ENCODE peak calls at places on chromosomes 5 and 9, in four cellular contexts. X, P, H and R are unnamed samples.

GRCh38 chr5:115360036-115360685 is 63.7 kb upstream of the CCDC112 start:
- DNase-seq in P (no peak), H (no peak), X (no peak), R (peak)

GRCh38 chr9:126693428-126693931 is 79.8 kb downstream of the LMX1B start:
- DNase-seq in P (no peak), H (no peak), X (no peak), R (no peak)

GRCh38 chr5:116944171-116944570 is 369.5 kb upstream of the SEMA6A start:
- DNase-seq in X (no peak), P (no peak), H (no peak), R (no peak)

GRCh38 chr9:128685636-128686489 is 3.2 kb upstream of the SET start:
- DNase-seq in P (no peak), H (no peak), X (no peak), R (no peak)

GRCh38 chr5:35947085-35947484 is 8.7 kb upstream of the CAPSL start:
- DNase-seq in P (no peak), X (no peak), H (no peak), R (no peak)

GRCh38 chr9:116998305-116998704 is 311.2 kb downstream of the TRIM32 start:
- DNase-seq in H (no peak), X (no peak), P (no peak), R (peak)

GRCh38 chr9:127742435-127743088 is 7.5 kb upstream of the TOR2A start:
- DNase-seq in X (no peak), H (no peak), P (peak), R (peak)

GRCh38 chr5:140113180-140113698 is 670 bp upstream of the PURA start:
- DNase-seq in X (no peak), P (peak), H (peak), R (no peak)

GRCh38 chr5:83450183-83450839 is 21.2 kb upstream of the VCAN start:
- DNase-seq in X (no peak), P (no peak), H (peak), R (no peak)

GRCh38 chr5:128559300-128560297 is 21.6 kb upstream of the FBN2 start:
- DNase-seq in H (no peak), P (no peak), X (no peak), R (peak)

GRCh38 chr5:92694067-92694466 is 887.0 kb downstream of the NR2F1-AS1 start:
- DNase-seq in P (no peak), X (no peak), H (no peak), R (no peak)

GRCh38 chr5:94522099-94522498 is 96.3 kb downstream of the KIAA0825 start:
- DNase-seq in P (no peak), H (no peak), X (no peak), R (peak)

GRCh38 chr5:11584008-11584407 is 320.2 kb downstream of the CTNND2 start:
- DNase-seq in H (no peak), X (no peak), P (no peak), R (no peak)

GRCh38 chr9:108933231-108933630 is 693 bp downstream of the ELP1 start:
- DNase-seq in P (no peak), X (no peak), H (peak), R (peak)

GRCh38 chr5:4570047-4571015 is 569.8 kb upstream of the ADAMTS16 start:
- DNase-seq in P (no peak), X (no peak), H (no peak), R (no peak)

GRCh38 chr5:1299961-1300360 is 5.1 kb upstream of the TERT start:
- DNase-seq in H (no peak), X (no peak), P (no peak), R (no peak)

GRCh38 chr5:71703941-71704340 is 15.1 kb upstream of the CARTPT start:
- DNase-seq in P (no peak), X (no peak), H (no peak), R (no peak)

GRCh38 chr5:143315929-143316328 is 87.6 kb downstream of the NR3C1 start:
- DNase-seq in X (no peak), P (no peak), H (no peak), R (no peak)

GRCh38 chr5:149002053-149002452 is 60.8 kb downstream of the SH3TC2 start:
- DNase-seq in X (no peak), H (peak), P (no peak), R (peak)

GRCh38 chr5:78903936-78904335 is 81.2 kb downstream of the ARSB start:
- DNase-seq in X (no peak), P (no peak), H (peak), R (peak)

GRCh38 chr5:3736466-3736865 is 140.8 kb downstream of the IRX1 start:
- DNase-seq in X (no peak), P (no peak), H (no peak), R (no peak)

GRCh38 chr5:153601377-153601776 is 110.9 kb downstream of the GRIA1 start:
- DNase-seq in P (no peak), H (no peak), X (peak), R (no peak)

GRCh38 chr9:21506910-21507795 is 25.0 kb upstream of the IFNE start:
- DNase-seq in H (peak), P (no peak), X (no peak), R (peak)

GRCh38 chr9:114837923-114838322 is 32.1 kb upstream of the TNFSF15 start:
- DNase-seq in P (no peak), X (no peak), H (no peak), R (peak)

GRCh38 chr9:133813749-133814585 is 75.8 kb upstream of the SARDH start:
- DNase-seq in H (no peak), X (no peak), P (no peak), R (peak)

GRCh38 chr9:88852794-88853193 is 138.5 kb upstream of the S1PR3 start:
- DNase-seq in X (no peak), H (peak), P (peak), R (peak)

GRCh38 chr5:133818031-133818431 is 150.4 kb downstream of the C5orf15 start:
- DNase-seq in H (no peak), P (no peak), X (no peak), R (peak)

GRCh38 chr9:14535161-14535930 is 157.9 kb downstream of the ZDHHC21 start:
- DNase-seq in P (no peak), H (no peak), X (no peak), R (no peak)
- TF ChIP-seq FOS in P (no peak), H (no peak), X (no peak), R (no peak)

GRCh38 chr9:92642041-92642451 is 27.9 kb downstream of the IPPK start:
- DNase-seq in P (no peak), H (no peak), X (no peak), R (no peak)

GRCh38 chr9:92645041-92645440 is 24.9 kb downstream of the IPPK start:
- DNase-seq in P (no peak), X (no peak), H (no peak), R (no peak)

GRCh38 chr9:92642599-92642998 is 27.3 kb downstream of the IPPK start:
- DNase-seq in H (no peak), X (no peak), P (no peak), R (no peak)

GRCh38 chr9:92641092-92641809 is 28.7 kb downstream of the IPPK start:
- DNase-seq in X (no peak), P (no peak), H (no peak), R (no peak)

GRCh38 chr9:92644278-92644677 is 25.7 kb downstream of the IPPK start:
- DNase-seq in H (no peak), P (no peak), X (no peak), R (no peak)
- H2AFZ ChIP-seq in H (no peak), P (no peak), X (no peak), R (no peak)

GRCh38 chr9:137275937-137276756 is 1.4 kb upstream of the TOR4A start:
- DNase-seq in X (no peak), P (no peak), H (no peak), R (no peak)

GRCh38 chr9:137278061-137278912 is 761 bp downstream of the TOR4A start:
- DNase-seq in X (no peak), H (no peak), P (peak), R (no peak)

GRCh38 chr9:137275203-137275936 is 2.2 kb upstream of the TOR4A start:
- DNase-seq in H (no peak), X (no peak), P (no peak), R (no peak)

GRCh38 chr9:137277329-137278041 is at the start of gene TOR4A:
- DNase-seq in X (peak), P (peak), H (peak), R (peak)

DNA sequence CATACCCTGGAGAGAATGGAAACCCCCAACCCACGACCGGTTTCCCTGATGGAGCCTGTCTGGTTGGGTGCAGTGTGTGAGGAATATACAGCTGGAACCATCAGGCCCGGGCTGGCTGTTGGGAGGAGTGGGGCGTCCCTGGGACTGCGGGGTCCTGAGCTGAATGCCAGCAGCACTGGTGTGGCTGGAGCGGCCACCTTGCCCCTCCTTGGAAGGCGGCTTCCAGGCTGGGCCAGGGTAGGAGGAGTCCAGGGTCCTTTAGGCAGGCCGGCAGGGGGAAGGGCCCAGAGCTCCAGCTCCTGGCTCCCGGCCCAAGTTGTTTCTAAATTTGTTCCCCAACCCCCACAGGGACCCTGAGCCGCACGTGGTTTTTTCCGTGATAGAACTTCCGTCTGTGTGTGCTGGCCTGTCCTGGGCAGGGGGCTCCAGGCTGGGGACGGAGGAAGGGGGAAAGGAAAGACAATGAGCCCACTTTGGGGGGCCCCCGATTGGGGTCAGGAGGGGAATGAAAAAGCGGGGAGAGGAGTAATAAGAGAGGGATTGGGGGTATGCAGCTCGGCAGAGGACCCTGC is 683 bp upstream of the TOR4A start:
- DNase-seq in P (peak), X (no peak), H (peak), R (peak)
- TF ChIP-seq FOS in P (no peak), X (no peak), H (no peak), R (no peak)

DNA sequence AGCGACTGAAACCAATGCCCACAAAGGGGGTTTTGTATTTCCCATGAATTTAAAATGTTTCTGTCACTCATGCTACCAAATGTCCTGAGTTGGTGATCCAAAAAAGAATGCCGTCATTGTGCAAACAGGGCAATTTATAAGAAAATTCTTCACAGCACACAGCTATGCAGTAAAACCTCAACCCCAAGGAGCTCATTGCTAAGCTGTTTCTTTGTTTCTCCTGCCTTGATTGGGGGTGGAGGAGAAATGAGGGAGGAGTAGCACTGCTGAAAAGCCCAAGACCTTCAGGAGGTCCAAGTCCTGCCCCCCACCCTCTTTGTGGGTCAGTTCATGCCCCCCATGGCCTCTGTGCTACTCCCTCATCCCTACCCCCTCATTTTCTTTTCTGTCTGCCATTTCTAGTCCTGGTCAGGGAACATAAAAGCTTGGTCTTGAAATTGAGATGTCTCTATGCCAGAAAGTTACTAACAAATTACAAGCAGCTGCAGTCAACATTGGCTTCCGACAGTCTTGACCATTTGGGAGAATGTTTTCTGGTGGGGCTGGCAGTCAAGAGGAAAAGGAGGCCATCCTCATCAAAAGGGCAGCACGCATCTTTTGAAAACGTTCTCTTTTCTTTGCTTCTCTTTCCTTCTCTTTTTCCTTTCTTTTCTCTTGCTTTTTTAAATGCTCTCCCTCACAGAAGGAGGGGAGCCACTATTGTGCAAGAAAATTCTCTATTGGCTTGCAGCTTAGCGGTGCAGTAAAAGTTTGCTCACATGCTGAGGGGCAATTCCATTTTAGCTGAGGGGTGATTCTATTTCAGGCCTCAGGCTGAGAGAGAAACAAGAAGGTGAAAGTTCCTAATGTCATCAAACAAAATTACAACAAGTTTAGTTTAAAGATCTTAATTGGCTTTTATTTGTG is 133.4 kb downstream of the GCNT1 start:
- DNase-seq in H (no peak), X (no peak), P (no peak), R (no peak)
- H2AFZ ChIP-seq in H (no peak), X (no peak), P (no peak), R (no peak)

GRCh38 chr9:136949817-136950655 is 2.0 kb upstream of the LCN12 start:
- DNase-seq in P (peak), H (peak), X (peak), R (peak)

GRCh38 chr9:136952876-136953770 is 1.1 kb downstream of the LCN12 start:
- DNase-seq in X (no peak), P (no peak), H (no peak), R (no peak)

GRCh38 chr9:136950656-136951030 is 1.4 kb upstream of the LCN12 start:
- DNase-seq in X (no peak), H (no peak), P (no peak), R (no peak)

GRCh38 chr9:136952354-136952855 is 332 bp downstream of the LCN12 start:
- DNase-seq in P (no peak), X (no peak), H (no peak), R (no peak)

GRCh38 chr9:136951541-136952353 is at the start of gene LCN12:
- DNase-seq in H (no peak), X (no peak), P (no peak), R (no peak)
- TF ChIP-seq FOS in H (no peak), X (no peak), P (no peak), R (no peak)

GRCh38 chr5:59496524-59497134 is 396.9 kb downstream of the PDE4D start:
- DNase-seq in X (no peak), H (peak), P (peak), R (peak)
- H2AFZ ChIP-seq in X (no peak), H (no peak), P (no peak), R (no peak)

GRCh38 chr5:98206566-98206965 is 566.9 kb upstream of the RGMB start:
- DNase-seq in P (no peak), X (no peak), H (no peak), R (no peak)

GRCh38 chr5:98205691-98206461 is 567.6 kb upstream of the RGMB start:
- DNase-seq in X (no peak), P (no peak), H (no peak), R (peak)

GRCh38 chr5:98214240-98215051 is 559.0 kb upstream of the RGMB start:
- DNase-seq in H (no peak), X (no peak), P (no peak), R (peak)

DNA sequence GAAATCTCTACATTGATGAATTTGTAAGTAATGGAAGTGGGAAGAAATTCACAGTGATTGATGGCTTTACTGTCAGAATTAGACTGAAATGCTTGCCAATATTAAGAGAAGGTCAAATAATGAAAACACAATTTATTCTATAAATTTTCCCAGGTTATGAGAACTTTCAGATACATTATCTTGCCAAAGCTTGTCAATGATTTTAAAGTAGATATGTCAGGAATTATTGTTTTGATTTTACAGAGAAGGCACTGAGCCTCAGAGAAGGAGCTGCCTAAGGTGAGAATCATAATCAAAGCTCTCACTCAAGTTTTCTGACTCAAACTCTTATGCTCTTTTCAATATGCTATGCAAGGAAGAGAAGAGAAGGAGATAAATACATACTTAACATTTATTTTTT is 564.0 kb upstream of the RGMB start:
- DNase-seq in H (no peak), P (no peak), X (no peak), R (no peak)
- TF ChIP-seq FOS in H (no peak), P (no peak), X (no peak), R (no peak)

GRCh38 chr5:77850536-77851228 is 74.5 kb upstream of the TBCA start:
- DNase-seq in X (no peak), P (no peak), H (no peak), R (no peak)
- H2AFZ ChIP-seq in X (peak), P (no peak), H (peak), R (peak)